ENCODE peak calls at places on chromosomes 13 and 19, in seven cellular contexts. One of them, this sample, is unnamed.

GRCh38 chr13:106033634-106034033 is 501.8 kb downstream of the EFNB2 start:
- DNase-seq in NCI-H69: no peak
- DNase-seq in NCI-H2029 treated with DMSO at 0.1 percent for 48 hours: no peak
- DNase-seq in effector memory CD8-positive, alpha-beta T cell: no peak
- DNase-seq in retinal pigment epithelial cell: no peak
- DNase-seq in esophagus squamous epithelium: no peak
- DNase-seq in AG08396: peak; percentile 14
- DNase-seq in this sample: peak; percentile 65

GRCh38 chr19:49850487-49851342 is at the start of gene PTOV1:
- DNase-seq in effector memory CD8-positive, alpha-beta T cell: peak; percentile 88
- DNase-seq in AG08396: peak; percentile 98
- DNase-seq in esophagus squamous epithelium: peak; percentile 39
- DNase-seq in retinal pigment epithelial cell: peak; percentile 55
- DNase-seq in NCI-H2029 treated with DMSO at 0.1 percent for 48 hours: peak; percentile 83
- DNase-seq in NCI-H69: peak; percentile 97
- DNase-seq in this sample: peak; percentile 99

GRCh38 chr19:50546527-50547221 is 21.6 kb downstream of the LRRC4B start:
- DNase-seq in NCI-H69: no peak
- DNase-seq in esophagus squamous epithelium: no peak
- DNase-seq in AG08396: no peak
- DNase-seq in effector memory CD8-positive, alpha-beta T cell: no peak
- DNase-seq in NCI-H2029 treated with DMSO at 0.1 percent for 48 hours: no peak
- DNase-seq in retinal pigment epithelial cell: no peak
- DNase-seq in this sample: no peak

GRCh38 chr13:85241045-85241444 is 558.2 kb downstream of the SLITRK6 start:
- DNase-seq in esophagus squamous epithelium: no peak
- DNase-seq in effector memory CD8-positive, alpha-beta T cell: no peak
- DNase-seq in AG08396: no peak
- DNase-seq in NCI-H69: peak; percentile 6
- DNase-seq in retinal pigment epithelial cell: peak; percentile 11
- DNase-seq in NCI-H2029 treated with DMSO at 0.1 percent for 48 hours: no peak
- DNase-seq in this sample: no peak

GRCh38 chr19:8515317-8515716 is 1.4 kb upstream of the ZNF414 start:
- DNase-seq in effector memory CD8-positive, alpha-beta T cell: peak; percentile 59
- DNase-seq in AG08396: no peak
- DNase-seq in esophagus squamous epithelium: no peak
- DNase-seq in NCI-H69: no peak
- DNase-seq in NCI-H2029 treated with DMSO at 0.1 percent for 48 hours: no peak
- DNase-seq in retinal pigment epithelial cell: no peak
- DNase-seq in this sample: no peak

GRCh38 chr19:16791942-16792341 is 37.3 kb upstream of the SIN3B start:
- DNase-seq in NCI-H2029 treated with DMSO at 0.1 percent for 48 hours: no peak
- DNase-seq in effector memory CD8-positive, alpha-beta T cell: no peak
- DNase-seq in NCI-H69: no peak
- DNase-seq in retinal pigment epithelial cell: no peak
- DNase-seq in AG08396: no peak
- DNase-seq in esophagus squamous epithelium: no peak
- DNase-seq in this sample: no peak

GRCh38 chr13:78689011-78689410 is 30.1 kb upstream of the OBI1 start:
- DNase-seq in NCI-H2029 treated with DMSO at 0.1 percent for 48 hours: no peak
- DNase-seq in AG08396: no peak
- DNase-seq in effector memory CD8-positive, alpha-beta T cell: no peak
- DNase-seq in esophagus squamous epithelium: no peak
- DNase-seq in retinal pigment epithelial cell: no peak
- DNase-seq in NCI-H69: no peak
- DNase-seq in this sample: peak; percentile 9

GRCh38 chr13:109666656-109667448 is 119.5 kb downstream of the IRS2 start:
- DNase-seq in esophagus squamous epithelium: no peak
- DNase-seq in AG08396: no peak
- DNase-seq in effector memory CD8-positive, alpha-beta T cell: no peak
- DNase-seq in NCI-H69: no peak
- DNase-seq in retinal pigment epithelial cell: no peak
- DNase-seq in NCI-H2029 treated with DMSO at 0.1 percent for 48 hours: no peak
- DNase-seq in this sample: peak; percentile 69

GRCh38 chr19:15372891-15373301 is 6.7 kb downstream of the AKAP8 start:
- DNase-seq in AG08396: no peak
- DNase-seq in esophagus squamous epithelium: no peak
- DNase-seq in retinal pigment epithelial cell: no peak
- DNase-seq in NCI-H2029 treated with DMSO at 0.1 percent for 48 hours: no peak
- DNase-seq in NCI-H69: no peak
- DNase-seq in effector memory CD8-positive, alpha-beta T cell: no peak
- DNase-seq in this sample: no peak

GRCh38 chr19:3785938-3786824 is at the start of gene MATK:
- DNase-seq in effector memory CD8-positive, alpha-beta T cell: peak; percentile 13
- DNase-seq in AG08396: no peak
- DNase-seq in esophagus squamous epithelium: no peak
- DNase-seq in NCI-H2029 treated with DMSO at 0.1 percent for 48 hours: no peak
- DNase-seq in retinal pigment epithelial cell: no peak
- DNase-seq in NCI-H69: peak; percentile 60
- DNase-seq in this sample: no peak

GRCh38 chr19:10289167-10289835 is 451 bp upstream of the ICAM5 start:
- DNase-seq in NCI-H2029 treated with DMSO at 0.1 percent for 48 hours: no peak
- DNase-seq in effector memory CD8-positive, alpha-beta T cell: peak; percentile 70
- DNase-seq in retinal pigment epithelial cell: no peak
- DNase-seq in esophagus squamous epithelium: no peak
- DNase-seq in NCI-H69: peak; percentile 86
- DNase-seq in AG08396: peak; percentile 75
- DNase-seq in this sample: peak; percentile 62

GRCh38 chr13:25971499-25972145 is 80.2 kb downstream of the SHISA2 start:
- DNase-seq in NCI-H2029 treated with DMSO at 0.1 percent for 48 hours: peak; percentile 14
- DNase-seq in NCI-H69: no peak
- DNase-seq in esophagus squamous epithelium: no peak
- DNase-seq in AG08396: no peak
- DNase-seq in effector memory CD8-positive, alpha-beta T cell: peak; percentile 21
- DNase-seq in retinal pigment epithelial cell: no peak
- DNase-seq in this sample: no peak

GRCh38 chr13:99956473-99957349 is 14.9 kb downstream of the ZIC5 start:
- DNase-seq in AG08396: no peak
- DNase-seq in retinal pigment epithelial cell: no peak
- DNase-seq in NCI-H69: peak; percentile 97
- DNase-seq in NCI-H2029 treated with DMSO at 0.1 percent for 48 hours: no peak
- DNase-seq in effector memory CD8-positive, alpha-beta T cell: no peak
- DNase-seq in esophagus squamous epithelium: no peak
- DNase-seq in this sample: no peak

GRCh38 chr13:109162248-109163051 is 533.0 kb downstream of the MYO16 start:
- DNase-seq in esophagus squamous epithelium: no peak
- DNase-seq in retinal pigment epithelial cell: no peak
- DNase-seq in NCI-H2029 treated with DMSO at 0.1 percent for 48 hours: peak; percentile 30
- DNase-seq in effector memory CD8-positive, alpha-beta T cell: no peak
- DNase-seq in AG08396: no peak
- DNase-seq in NCI-H69: no peak
- DNase-seq in this sample: no peak

GRCh38 chr13:32174366-32174765 is 140.8 kb downstream of the ZAR1L start:
- DNase-seq in AG08396: no peak
- DNase-seq in NCI-H69: no peak
- DNase-seq in retinal pigment epithelial cell: no peak
- DNase-seq in esophagus squamous epithelium: no peak
- DNase-seq in NCI-H2029 treated with DMSO at 0.1 percent for 48 hours: no peak
- DNase-seq in effector memory CD8-positive, alpha-beta T cell: no peak
- DNase-seq in this sample: no peak

GRCh38 chr13:40774672-40775071 is 3.7 kb upstream of the MRPS31 start:
- DNase-seq in AG08396: no peak
- DNase-seq in NCI-H2029 treated with DMSO at 0.1 percent for 48 hours: no peak
- DNase-seq in NCI-H69: no peak
- DNase-seq in effector memory CD8-positive, alpha-beta T cell: no peak
- DNase-seq in esophagus squamous epithelium: no peak
- DNase-seq in retinal pigment epithelial cell: no peak
- DNase-seq in this sample: no peak

GRCh38 chr13:73698859-73699258 is 435.3 kb downstream of the KLF12 start:
- DNase-seq in effector memory CD8-positive, alpha-beta T cell: no peak
- DNase-seq in retinal pigment epithelial cell: no peak
- DNase-seq in NCI-H69: no peak
- DNase-seq in esophagus squamous epithelium: no peak
- DNase-seq in NCI-H2029 treated with DMSO at 0.1 percent for 48 hours: no peak
- DNase-seq in AG08396: no peak
- DNase-seq in this sample: no peak

GRCh38 chr13:27035892-27036235 is 135.7 kb downstream of the USP12 start:
- DNase-seq in NCI-H69: no peak
- DNase-seq in NCI-H2029 treated with DMSO at 0.1 percent for 48 hours: no peak
- DNase-seq in AG08396: no peak
- DNase-seq in retinal pigment epithelial cell: no peak
- DNase-seq in esophagus squamous epithelium: no peak
- DNase-seq in effector memory CD8-positive, alpha-beta T cell: no peak
- DNase-seq in this sample: no peak

GRCh38 chr13:44879452-44880058 is 109.7 kb downstream of the NUFIP1 start:
- DNase-seq in effector memory CD8-positive, alpha-beta T cell: no peak
- DNase-seq in NCI-H69: peak; percentile 54
- DNase-seq in AG08396: peak; percentile 28
- DNase-seq in esophagus squamous epithelium: no peak
- DNase-seq in NCI-H2029 treated with DMSO at 0.1 percent for 48 hours: no peak
- DNase-seq in retinal pigment epithelial cell: no peak
- DNase-seq in this sample: peak; percentile 57

GRCh38 chr13:40589285-40590109 is 76.9 kb downstream of the FOXO1 start:
- DNase-seq in effector memory CD8-positive, alpha-beta T cell: no peak
- DNase-seq in NCI-H69: no peak
- DNase-seq in NCI-H2029 treated with DMSO at 0.1 percent for 48 hours: no peak
- DNase-seq in retinal pigment epithelial cell: no peak
- DNase-seq in esophagus squamous epithelium: no peak
- DNase-seq in AG08396: peak; percentile 40
- DNase-seq in this sample: peak; percentile 60

GRCh38 chr19:53466726-53467125 is 807 bp upstream of the ZNF813 start:
- DNase-seq in NCI-H69: peak; percentile 37
- DNase-seq in NCI-H2029 treated with DMSO at 0.1 percent for 48 hours: no peak
- DNase-seq in effector memory CD8-positive, alpha-beta T cell: no peak
- DNase-seq in AG08396: no peak
- DNase-seq in retinal pigment epithelial cell: no peak
- DNase-seq in esophagus squamous epithelium: no peak
- DNase-seq in this sample: no peak

GRCh38 chr13:112056284-112056727 is 10.6 kb upstream of the SOX1 start:
- DNase-seq in AG08396: no peak
- DNase-seq in esophagus squamous epithelium: no peak
- DNase-seq in retinal pigment epithelial cell: no peak
- DNase-seq in NCI-H69: peak; percentile 54
- DNase-seq in NCI-H2029 treated with DMSO at 0.1 percent for 48 hours: no peak
- DNase-seq in effector memory CD8-positive, alpha-beta T cell: no peak
- DNase-seq in this sample: no peak

GRCh38 chr19:2181618-2181997 is 17.9 kb downstream of the DOT1L start:
- DNase-seq in NCI-H2029 treated with DMSO at 0.1 percent for 48 hours: no peak
- DNase-seq in retinal pigment epithelial cell: no peak
- DNase-seq in NCI-H69: no peak
- DNase-seq in esophagus squamous epithelium: no peak
- DNase-seq in AG08396: no peak
- DNase-seq in effector memory CD8-positive, alpha-beta T cell: no peak
- DNase-seq in this sample: no peak

GRCh38 chr19:3665681-3666544 is 34.4 kb downstream of the PIP5K1C start:
- DNase-seq in NCI-H69: peak; percentile 49
- DNase-seq in AG08396: peak; percentile 88
- DNase-seq in retinal pigment epithelial cell: no peak
- DNase-seq in NCI-H2029 treated with DMSO at 0.1 percent for 48 hours: no peak
- DNase-seq in effector memory CD8-positive, alpha-beta T cell: peak; percentile 75
- DNase-seq in esophagus squamous epithelium: no peak
- DNase-seq in this sample: peak; percentile 89

GRCh38 chr13:73717632-73718031 is 416.6 kb downstream of the KLF12 start:
- DNase-seq in retinal pigment epithelial cell: peak; percentile 45
- DNase-seq in NCI-H2029 treated with DMSO at 0.1 percent for 48 hours: no peak
- DNase-seq in AG08396: no peak
- DNase-seq in effector memory CD8-positive, alpha-beta T cell: no peak
- DNase-seq in NCI-H69: peak; percentile 2
- DNase-seq in esophagus squamous epithelium: no peak
- DNase-seq in this sample: no peak

GRCh38 chr13:70353096-70353495 is 244.8 kb upstream of the KLHL1 start:
- DNase-seq in effector memory CD8-positive, alpha-beta T cell: no peak
- DNase-seq in AG08396: no peak
- DNase-seq in retinal pigment epithelial cell: no peak
- DNase-seq in esophagus squamous epithelium: no peak
- DNase-seq in NCI-H69: peak; percentile 3
- DNase-seq in NCI-H2029 treated with DMSO at 0.1 percent for 48 hours: no peak
- DNase-seq in this sample: no peak

GRCh38 chr19:46373573-46374359 is 26.9 kb downstream of the PPP5C start:
- DNase-seq in NCI-H69: peak; percentile 99
- DNase-seq in effector memory CD8-positive, alpha-beta T cell: no peak
- DNase-seq in retinal pigment epithelial cell: peak; percentile 56
- DNase-seq in NCI-H2029 treated with DMSO at 0.1 percent for 48 hours: peak; percentile 97
- DNase-seq in esophagus squamous epithelium: peak; percentile 31
- DNase-seq in AG08396: peak; percentile 56
- DNase-seq in this sample: peak; percentile 69

GRCh38 chr19:15111758-15112157 is 4.6 kb downstream of the SYDE1 start:
- DNase-seq in retinal pigment epithelial cell: no peak
- DNase-seq in esophagus squamous epithelium: no peak
- DNase-seq in NCI-H69: no peak
- DNase-seq in effector memory CD8-positive, alpha-beta T cell: no peak
- DNase-seq in AG08396: no peak
- DNase-seq in NCI-H2029 treated with DMSO at 0.1 percent for 48 hours: no peak
- DNase-seq in this sample: no peak

GRCh38 chr13:73952683-73953082 is 181.5 kb downstream of the KLF12 start:
- DNase-seq in NCI-H2029 treated with DMSO at 0.1 percent for 48 hours: no peak
- DNase-seq in AG08396: no peak
- DNase-seq in esophagus squamous epithelium: no peak
- DNase-seq in effector memory CD8-positive, alpha-beta T cell: no peak
- DNase-seq in retinal pigment epithelial cell: no peak
- DNase-seq in NCI-H69: no peak
- DNase-seq in this sample: no peak

GRCh38 chr19:8129061-8129460 is 20.3 kb downstream of the FBN3 start:
- DNase-seq in NCI-H2029 treated with DMSO at 0.1 percent for 48 hours: no peak
- DNase-seq in effector memory CD8-positive, alpha-beta T cell: no peak
- DNase-seq in retinal pigment epithelial cell: no peak
- DNase-seq in NCI-H69: peak; percentile 62
- DNase-seq in AG08396: no peak
- DNase-seq in esophagus squamous epithelium: no peak
- DNase-seq in this sample: no peak

GRCh38 chr19:41350735-41351338 is 2.9 kb downstream of the TGFB1 start:
- DNase-seq in AG08396: no peak
- DNase-seq in esophagus squamous epithelium: no peak
- DNase-seq in effector memory CD8-positive, alpha-beta T cell: no peak
- DNase-seq in retinal pigment epithelial cell: no peak
- DNase-seq in NCI-H2029 treated with DMSO at 0.1 percent for 48 hours: no peak
- DNase-seq in NCI-H69: no peak
- DNase-seq in this sample: no peak

GRCh38 chr13:34107814-34108213 is 289.9 kb downstream of the RFC3 start:
- DNase-seq in effector memory CD8-positive, alpha-beta T cell: no peak
- DNase-seq in NCI-H2029 treated with DMSO at 0.1 percent for 48 hours: no peak
- DNase-seq in NCI-H69: no peak
- DNase-seq in retinal pigment epithelial cell: no peak
- DNase-seq in AG08396: no peak
- DNase-seq in esophagus squamous epithelium: no peak
- DNase-seq in this sample: no peak

GRCh38 chr19:4717191-4717965 is 6.3 kb downstream of the DPP9 start:
- DNase-seq in NCI-H69: no peak
- DNase-seq in retinal pigment epithelial cell: peak; percentile 84
- DNase-seq in NCI-H2029 treated with DMSO at 0.1 percent for 48 hours: no peak
- DNase-seq in effector memory CD8-positive, alpha-beta T cell: no peak
- DNase-seq in esophagus squamous epithelium: no peak
- DNase-seq in AG08396: no peak
- DNase-seq in this sample: no peak

GRCh38 chr13:57633141-57633949 is 1.8 kb downstream of the PCDH17 start:
- DNase-seq in effector memory CD8-positive, alpha-beta T cell: no peak
- DNase-seq in esophagus squamous epithelium: no peak
- DNase-seq in NCI-H69: no peak
- DNase-seq in NCI-H2029 treated with DMSO at 0.1 percent for 48 hours: no peak
- DNase-seq in retinal pigment epithelial cell: no peak
- DNase-seq in AG08396: peak; percentile 3
- DNase-seq in this sample: peak; percentile 8

GRCh38 chr13:26324294-26324693 is 70.4 kb downstream of the CDK8 start:
- DNase-seq in AG08396: no peak
- DNase-seq in NCI-H2029 treated with DMSO at 0.1 percent for 48 hours: no peak
- DNase-seq in NCI-H69: no peak
- DNase-seq in effector memory CD8-positive, alpha-beta T cell: no peak
- DNase-seq in esophagus squamous epithelium: no peak
- DNase-seq in retinal pigment epithelial cell: no peak
- DNase-seq in this sample: no peak

GRCh38 chr13:39016789-39017188 is 21.1 kb downstream of the PROSER1 start:
- DNase-seq in effector memory CD8-positive, alpha-beta T cell: no peak
- DNase-seq in NCI-H69: peak; percentile 70
- DNase-seq in NCI-H2029 treated with DMSO at 0.1 percent for 48 hours: no peak
- DNase-seq in esophagus squamous epithelium: no peak
- DNase-seq in retinal pigment epithelial cell: no peak
- DNase-seq in AG08396: peak; percentile 39
- DNase-seq in this sample: peak; percentile 45

This sample was measured in AG20443.